ENCODE peak calls at places on chromosomes 5 and 9, in seven cellular contexts. V is CD8-positive, alpha-beta T cell; X is AG09319; K is adrenal gland; E is Calu3; F is HCT116; D is A549. T is an unnamed sample.
A peak's percentile ranks its signal among the peaks of the same experiment; 100 is the strongest.

GRCh38 chr9:85941966-85942912 is 1.3 kb downstream of the NAA35 start:
- DNase-seq in X (no peak), D (no peak), E (no peak), V (no peak), K (no peak), F (no peak), T (no peak)

GRCh38 chr5:137778772-137779564 is 24.8 kb upstream of the HNRNPA0 start:
- DNase-seq in F (peak; percentile 44), D (no peak), K (no peak), V (no peak), X (peak; percentile 5), E (peak; percentile 37), T (peak; percentile 16)

GRCh38 chr5:89397096-89397495 is 514.1 kb upstream of the MEF2C start:
- DNase-seq in D (no peak), F (no peak), K (no peak), E (peak; percentile 5), X (no peak), V (no peak), T (no peak)

GRCh38 chr9:71604197-71605063 is 163.9 kb downstream of the CEMIP2 start:
- DNase-seq in V (peak; percentile 72), D (peak; percentile 44), K (peak; percentile 83), X (peak; percentile 32), F (peak; percentile 37), E (peak; percentile 80), T (peak; percentile 80)

GRCh38 chr9:36765077-36765390 is 192.3 kb downstream of the MELK start:
- DNase-seq in E (no peak), D (peak; percentile 30), F (no peak), V (no peak), K (no peak), X (no peak), T (no peak)

GRCh38 chr5:130937046-130937445 is 228.0 kb downstream of the HINT1 start:
- DNase-seq in X (no peak), V (no peak), E (no peak), F (no peak), D (no peak), K (no peak), T (no peak)

GRCh38 chr5:1642221-1642620 is 118.5 kb upstream of the LPCAT1 start:
- DNase-seq in E (no peak), K (no peak), F (no peak), V (no peak), D (no peak), X (no peak), T (no peak)

GRCh38 chr5:21573915-21574314 is 1279.2 kb downstream of the CDH12 start:
- DNase-seq in V (no peak), X (no peak), K (no peak), E (no peak), F (no peak), D (no peak), T (no peak)

GRCh38 chr5:38994329-38994927 is 79.8 kb downstream of the RICTOR start:
- DNase-seq in X (peak; percentile 44), F (peak; percentile 4), V (no peak), D (peak; percentile 24), K (peak; percentile 54), E (peak; percentile 37), T (no peak)

GRCh38 chr9:100933656-100934055 is 94.9 kb upstream of the PLPPR1 start:
- DNase-seq in V (no peak), X (no peak), K (no peak), F (no peak), D (no peak), E (no peak), T (no peak)

GRCh38 chr9:16410601-16411285 is 459.7 kb downstream of the BNC2 start:
- DNase-seq in E (peak; percentile 1), K (no peak), X (no peak), F (no peak), D (peak; percentile 16), V (no peak), T (no peak)

GRCh38 chr5:119323630-119324000 is 32.2 kb upstream of the TNFAIP8 start:
- DNase-seq in X (no peak), V (no peak), F (no peak), D (no peak), E (no peak), K (no peak), T (no peak)

GRCh38 chr9:105360344-105360743 is 87.5 kb upstream of the FSD1L start:
- DNase-seq in D (no peak), X (no peak), F (no peak), K (no peak), V (no peak), E (no peak), T (no peak)

DNA sequence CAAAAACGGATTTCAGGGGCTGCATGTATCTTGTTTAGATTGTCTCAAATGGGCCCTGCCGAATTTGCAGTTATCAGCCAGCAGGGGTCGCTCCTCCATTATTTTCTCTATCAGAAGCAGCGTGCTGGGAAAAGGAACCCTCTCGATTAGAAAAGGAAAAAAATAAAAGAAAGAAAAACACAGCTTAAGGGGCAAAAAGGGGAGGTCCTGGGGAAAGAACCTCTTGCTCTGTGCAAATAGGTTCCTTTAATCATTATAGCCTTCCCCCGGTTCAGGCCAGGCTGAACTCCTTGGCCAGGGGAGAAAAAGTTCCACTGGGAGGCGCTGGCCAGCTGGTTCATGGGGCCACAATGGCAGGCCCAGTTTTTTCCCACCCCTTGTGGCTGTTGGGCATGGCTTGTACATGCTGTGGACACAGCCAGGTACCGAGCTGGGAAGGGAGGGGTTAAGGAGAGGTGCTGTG is 25.0 kb upstream of the CAPSL start:
- DNase-seq in E (peak; percentile 25), K (no peak), D (no peak), X (no peak), V (no peak), F (no peak), T (no peak)
- TF ChIP-seq CTCF in E (peak; percentile 20), K (no peak), D (peak; percentile 21), X (peak; percentile 30), V (no peak), F (peak; percentile 62), T (peak; percentile 63)

GRCh38 chr5:79876510-79876909 is 114.6 kb downstream of the MTX3 start:
- DNase-seq in E (no peak), D (no peak), K (no peak), V (no peak), X (no peak), F (no peak), T (no peak)

GRCh38 chr5:79878131-79878630 is 112.9 kb downstream of the MTX3 start:
- DNase-seq in X (no peak), V (no peak), D (no peak), K (no peak), F (no peak), E (no peak), T (no peak)

GRCh38 chr5:79873216-79873615 is 117.8 kb downstream of the MTX3 start:
- DNase-seq in D (no peak), E (no peak), F (no peak), X (no peak), K (no peak), V (no peak), T (no peak)

GRCh38 chr5:79872309-79872708 is 118.8 kb downstream of the MTX3 start:
- DNase-seq in F (no peak), D (no peak), V (no peak), X (no peak), E (no peak), K (no peak), T (no peak)

GRCh38 chr5:79875230-79875629 is 115.8 kb downstream of the MTX3 start:
- DNase-seq in D (no peak), K (no peak), V (no peak), F (no peak), E (no peak), X (no peak), T (no peak)
- TF ChIP-seq CTCF in D (no peak), K (no peak), V (no peak), F (no peak), E (no peak), X (no peak), T (no peak)

GRCh38 chr5:78537406-78537805 is 111.2 kb downstream of the LHFPL2 start:
- DNase-seq in X (no peak), E (no peak), D (no peak), F (no peak), V (no peak), K (no peak), T (no peak)

GRCh38 chr5:78540335-78541057 is 108.1 kb downstream of the LHFPL2 start:
- DNase-seq in E (no peak), F (no peak), V (no peak), D (no peak), X (no peak), K (peak; percentile 57), T (peak; percentile 12)

GRCh38 chr5:78538240-78538850 is 110.2 kb downstream of the LHFPL2 start:
- DNase-seq in D (no peak), V (no peak), X (no peak), F (no peak), K (no peak), E (no peak), T (no peak)

GRCh38 chr5:78536797-78537196 is 111.8 kb downstream of the LHFPL2 start:
- DNase-seq in E (no peak), X (no peak), D (no peak), F (no peak), K (no peak), V (no peak), T (no peak)

GRCh38 chr5:78537821-78538220 is 110.8 kb downstream of the LHFPL2 start:
- DNase-seq in K (peak; percentile 29), F (no peak), E (peak; percentile 42), D (peak; percentile 36), X (no peak), V (no peak), T (no peak)
- TF ChIP-seq CTCF in K (peak; percentile 18), F (peak; percentile 30), E (no peak), D (peak; percentile 61), X (peak; percentile 62), V (no peak), T (peak; percentile 50)

GRCh38 chr9:109861499-109861898 is 81.5 kb downstream of the PALM2AKAP2 start:
- DNase-seq in F (no peak), D (no peak), X (peak; percentile 64), V (no peak), K (no peak), E (no peak), T (no peak)

GRCh38 chr9:109861918-109862317 is 81.9 kb downstream of the PALM2AKAP2 start:
- DNase-seq in F (no peak), V (no peak), K (no peak), X (no peak), D (no peak), E (no peak), T (no peak)

GRCh38 chr9:109857337-109857736 is 77.3 kb downstream of the PALM2AKAP2 start:
- DNase-seq in F (no peak), V (no peak), K (no peak), X (peak; percentile 23), D (no peak), E (no peak), T (no peak)

GRCh38 chr9:109856785-109857184 is 76.8 kb downstream of the PALM2AKAP2 start:
- DNase-seq in F (peak; percentile 28), E (no peak), K (peak; percentile 39), V (no peak), D (no peak), X (no peak), T (no peak)

GRCh38 chr9:109859447-109859846 is 79.4 kb downstream of the PALM2AKAP2 start:
- DNase-seq in K (no peak), V (no peak), D (no peak), F (no peak), X (no peak), E (no peak), T (no peak)
- TF ChIP-seq CTCF in K (no peak), V (no peak), D (no peak), F (peak; percentile 42), X (peak; percentile 21), E (no peak), T (peak; percentile 43)